ENCODE peak calls at places on chromosomes 6 and 20, in six cellular contexts. G is right lobe of liver, I is OCI-LY7, F is RWPE1, E is psoas muscle, T is GM23248. U is an unnamed sample.

GRCh38 chr6:7691021-7691420 is 34.9 kb upstream of the BMP6 start:
- DNase-seq in I (no peak), E (no peak), T (no peak), F (peak), G (no peak), U (peak)

GRCh38 chr6:112827793-112828192 is 480.7 kb downstream of the RFPL4B start:
- DNase-seq in E (no peak), G (no peak), I (peak), F (no peak), T (peak), U (no peak)

GRCh38 chr6:36326351-36326995 is 10.2 kb downstream of the BNIP5 start:
- DNase-seq in F (no peak), I (no peak), E (peak), T (no peak), G (no peak), U (no peak)

GRCh38 chr6:169854813-169855212 is 103.4 kb downstream of the ERMARD start:
- DNase-seq in E (no peak), I (no peak), T (no peak), F (no peak), G (no peak), U (no peak)

GRCh38 chr6:103672169-103672568 is 1187.5 kb downstream of the HACE1 start:
- DNase-seq in I (no peak), T (no peak), F (no peak), E (no peak), G (no peak), U (no peak)

GRCh38 chr6:112100561-112100960 is 13.2 kb downstream of the FAM229B start:
- DNase-seq in T (no peak), F (no peak), I (no peak), E (no peak), G (no peak), U (no peak)

GRCh38 chr6:70111737-70112136 is 191.1 kb downstream of the COL9A1 start:
- DNase-seq in I (no peak), F (no peak), T (no peak), E (no peak), G (no peak), U (no peak)

GRCh38 chr6:69867075-69867911 is 937 bp downstream of the COL19A1 start:
- DNase-seq in F (peak), I (peak), T (peak), E (peak), G (peak), U (peak)

GRCh38 chr6:1872649-1873131 is 263.0 kb downstream of the FOXC1 start:
- DNase-seq in I (no peak), E (no peak), G (no peak), F (no peak), T (peak), U (no peak)

GRCh38 chr6:106620931-106621672 is 8.2 kb downstream of the RTN4IP1 start:
- DNase-seq in F (no peak), G (no peak), T (peak), E (no peak), I (no peak), U (no peak)

GRCh38 chr20:39880890-39881289 is 808.1 kb downstream of the MAFB start:
- DNase-seq in E (no peak), G (no peak), T (peak), I (no peak), F (peak), U (no peak)

GRCh38 chr6:170039156-170040114 is 251.4 kb downstream of the DLL1 start:
- DNase-seq in G (no peak), I (no peak), E (peak), F (no peak), T (no peak), U (no peak)

GRCh38 chr20:53581444-53582311 is 12.0 kb downstream of the ZNF217 start:
- DNase-seq in G (no peak), E (no peak), T (no peak), F (no peak), I (peak), U (no peak)

GRCh38 chr20:49666906-49667305 is 46.8 kb downstream of the B4GALT5 start:
- DNase-seq in G (no peak), F (no peak), E (no peak), T (no peak), I (no peak), U (no peak)

GRCh38 chr6:138106665-138107077 is 548 bp downstream of the PERP start:
- DNase-seq in G (no peak), F (no peak), T (no peak), E (no peak), I (no peak), U (no peak)

GRCh38 chr20:57097245-57097935 is 169.1 kb downstream of the BMP7 start:
- DNase-seq in I (no peak), G (no peak), F (no peak), T (no peak), E (no peak), U (no peak)

GRCh38 chr20:64258071-64258823 is 2.7 kb downstream of the PCMTD2 start:
- DNase-seq in F (no peak), E (no peak), T (no peak), G (no peak), I (no peak), U (no peak)

GRCh38 chr6:66496659-66497058 is 789.6 kb upstream of the EYS start:
- DNase-seq in T (no peak), E (no peak), G (no peak), I (peak), F (peak), U (no peak)

GRCh38 chr6:168557512-168557911 is 116.5 kb downstream of the SMOC2 start:
- DNase-seq in T (no peak), E (no peak), I (no peak), G (no peak), F (no peak), U (no peak)

GRCh38 chr6:4565301-4566250 is 210.6 kb upstream of the CDYL start:
- DNase-seq in I (no peak), G (no peak), E (no peak), T (no peak), F (no peak), U (no peak)

GRCh38 chr20:14245368-14245970 is 91.9 kb downstream of the FLRT3 start:
- DNase-seq in T (peak), G (no peak), I (no peak), F (no peak), E (no peak), U (no peak)

GRCh38 chr6:125924169-125924568 is 32.4 kb upstream of the HINT3 start:
- DNase-seq in G (no peak), E (no peak), T (peak), F (no peak), I (no peak), U (no peak)

GRCh38 chr6:110325197-110325596 is 33.0 kb downstream of the METTL24 start:
- DNase-seq in I (no peak), G (no peak), T (peak), E (no peak), F (no peak), U (peak)

GRCh38 chr20:10848810-10849370 is 175.1 kb upstream of the JAG1 start:
- DNase-seq in E (no peak), F (peak), I (no peak), G (no peak), T (peak), U (no peak)

GRCh38 chr6:34391711-34392496 is 565 bp downstream of the NUDT3 start:
- DNase-seq in F (peak), I (peak), E (peak), T (peak), G (peak), U (peak)

GRCh38 chr6:34391023-34391485 is 1.4 kb downstream of the NUDT3 start:
- DNase-seq in F (no peak), G (peak), E (peak), T (peak), I (peak), U (peak)

GRCh38 chr6:34392497-34393190 is at the start of gene NUDT3:
- DNase-seq in G (peak), T (peak), I (peak), E (peak), F (peak), U (peak)

GRCh38 chr6:34393968-34394305 is 1.5 kb upstream of the NUDT3 start:
- DNase-seq in E (no peak), F (no peak), I (no peak), T (no peak), G (no peak), U (no peak)

DNA sequence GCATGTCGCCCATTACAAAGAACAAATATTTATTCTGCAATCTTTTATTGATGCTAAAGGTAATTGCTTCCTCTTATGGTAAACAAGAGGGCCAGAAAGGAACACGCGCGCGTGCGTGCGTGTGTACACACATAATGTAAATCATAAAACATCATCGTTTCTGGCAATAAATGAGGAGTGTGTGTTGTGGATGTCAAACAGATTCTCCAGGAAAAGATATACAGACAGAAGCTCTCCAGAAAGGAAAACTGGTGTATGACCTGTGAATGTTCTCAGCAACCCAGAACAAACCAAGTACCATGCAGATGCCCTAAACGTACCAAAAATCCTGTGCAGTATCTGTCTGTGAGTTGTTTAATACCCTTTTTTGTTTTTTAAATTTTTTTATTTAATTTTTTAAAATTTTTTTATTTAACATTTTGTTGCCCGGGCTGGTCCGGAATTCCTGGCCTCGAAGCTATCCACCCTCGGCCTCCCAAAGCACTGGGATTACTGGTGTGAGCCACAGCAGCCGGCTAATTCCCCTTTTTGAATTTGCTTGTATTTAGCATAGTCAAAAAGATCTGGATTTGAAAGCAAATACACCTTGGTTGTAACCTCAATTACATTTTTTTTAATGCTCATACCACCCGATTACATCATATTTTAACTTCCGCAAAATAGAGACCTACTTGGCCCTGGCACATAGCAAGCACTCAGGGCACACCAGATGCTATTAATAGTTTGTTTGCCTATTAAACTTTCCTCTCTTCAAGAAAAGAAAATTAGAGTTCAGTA is 910 bp upstream of the NUDT3 start:
- DNase-seq in F (no peak), I (peak), G (no peak), E (no peak), T (no peak), U (no peak)
- H3K27ac ChIP-seq in F (peak), I (peak), G (peak), E (peak), T (no peak), U (peak)

GRCh38 chr6:163226836-163227485 is 187.6 kb upstream of the QKI start:
- DNase-seq in G (no peak), E (no peak), F (peak), T (no peak), I (no peak), U (no peak)

GRCh38 chr6:163226181-163226835 is 188.2 kb upstream of the QKI start:
- DNase-seq in I (no peak), E (no peak), F (no peak), G (no peak), T (no peak), U (no peak)

GRCh38 chr6:163230901-163231300 is 183.6 kb upstream of the QKI start:
- DNase-seq in I (no peak), E (no peak), G (no peak), T (no peak), F (no peak), U (no peak)

GRCh38 chr6:163229050-163229449 is 185.5 kb upstream of the QKI start:
- DNase-seq in F (no peak), T (no peak), I (no peak), G (no peak), E (no peak), U (no peak)

GRCh38 chr6:163228041-163228440 is 186.5 kb upstream of the QKI start:
- DNase-seq in T (no peak), I (no peak), F (no peak), G (no peak), E (no peak), U (no peak)
- H3K27ac ChIP-seq in T (no peak), I (no peak), F (no peak), G (no peak), E (no peak), U (no peak)

GRCh38 chr6:139649128-139649527 is 274.7 kb upstream of the CITED2 start:
- DNase-seq in E (no peak), I (no peak), T (no peak), F (no peak), G (no peak), U (no peak)
- H3K27ac ChIP-seq in E (no peak), I (no peak), T (no peak), F (no peak), G (no peak), U (no peak)

GRCh38 chr20:20214757-20215275 is 153.1 kb upstream of the INSM1 start:
- DNase-seq in G (no peak), E (no peak), T (no peak), I (no peak), F (no peak), U (no peak)
- H3K27ac ChIP-seq in G (no peak), E (peak), T (no peak), I (no peak), F (no peak), U (no peak)

GRCh38 chr6:57307850-57308249 is 9.6 kb upstream of the PRIM2 start:
- DNase-seq in E (no peak), T (peak), G (no peak), F (no peak), I (no peak), U (no peak)
- H3K27ac ChIP-seq in E (no peak), T (no peak), G (no peak), F (no peak), I (no peak), U (no peak)

DNA sequence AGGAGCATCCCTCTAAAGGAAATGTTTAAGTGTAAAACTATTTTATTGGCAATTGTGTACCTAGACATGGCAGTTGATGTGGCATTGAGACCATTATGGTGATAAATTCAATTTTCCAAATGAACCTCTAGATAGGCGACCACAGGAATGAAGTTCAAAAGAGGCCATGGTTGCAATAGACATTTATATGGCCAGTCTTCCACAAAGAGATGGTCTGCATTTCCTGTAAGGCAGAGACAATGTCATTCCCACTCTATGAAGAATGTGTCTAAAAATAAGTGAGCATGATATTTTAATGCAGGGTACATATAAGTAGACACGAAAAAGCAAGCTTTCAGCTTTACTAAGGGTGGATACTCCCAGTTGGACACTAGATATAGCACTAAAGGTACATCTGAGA is 40.9 kb downstream of the THEMIS start:
- DNase-seq in E (no peak), G (no peak), T (no peak), F (no peak), I (no peak), U (no peak)
- H3K27ac ChIP-seq in E (no peak), G (no peak), T (no peak), F (no peak), I (no peak), U (no peak)

DNA sequence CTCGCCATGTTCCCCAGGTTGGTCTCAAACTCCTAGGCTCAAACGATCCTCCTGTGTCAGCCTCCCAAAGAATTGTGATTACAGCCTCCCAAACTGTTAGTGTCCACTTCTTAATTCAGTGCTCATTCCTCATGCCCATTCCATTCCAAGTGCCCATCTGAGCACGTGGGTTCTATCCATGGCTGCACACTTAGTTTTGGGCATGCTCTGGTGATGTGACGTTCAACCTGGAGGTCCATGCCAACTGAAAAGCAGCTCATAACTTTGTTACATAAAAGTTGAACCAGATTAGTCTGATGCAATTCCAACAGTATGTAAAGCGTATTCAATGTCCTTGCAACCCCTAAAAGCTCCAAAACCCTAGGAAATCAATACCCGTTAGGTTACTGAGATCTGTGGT is 11.5 kb downstream of the SNX9 start:
- DNase-seq in E (no peak), F (no peak), G (no peak), T (no peak), I (no peak), U (no peak)
- H3K27ac ChIP-seq in E (no peak), F (peak), G (no peak), T (peak), I (no peak), U (no peak)

GRCh38 chr6:129697788-129698187 is 12.2 kb downstream of the ARHGAP18 start:
- DNase-seq in T (no peak), I (no peak), F (no peak), G (no peak), E (no peak), U (no peak)

GRCh38 chr6:129694036-129694435 is 15.9 kb downstream of the ARHGAP18 start:
- DNase-seq in E (no peak), G (no peak), F (no peak), T (no peak), I (no peak), U (no peak)

GRCh38 chr6:129696843-129697242 is 13.1 kb downstream of the ARHGAP18 start:
- DNase-seq in E (no peak), F (no peak), T (no peak), G (no peak), I (no peak), U (no peak)

GRCh38 chr6:129695373-129696027 is 14.5 kb downstream of the ARHGAP18 start:
- DNase-seq in E (no peak), I (no peak), T (no peak), G (no peak), F (no peak), U (no peak)

GRCh38 chr6:129696028-129696418 is 14.0 kb downstream of the ARHGAP18 start:
- DNase-seq in E (no peak), F (no peak), T (no peak), G (no peak), I (no peak), U (no peak)
- H3K27ac ChIP-seq in E (peak), F (no peak), T (no peak), G (no peak), I (no peak), U (no peak)

GRCh38 chr20:44480097-44480496 is 4.4 kb downstream of the TTPAL start:
- DNase-seq in G (no peak), E (no peak), I (no peak), F (no peak), T (no peak), U (no peak)
- H3K27ac ChIP-seq in G (peak), E (no peak), I (no peak), F (no peak), T (no peak), U (no peak)

U was measured in pancreas.